ENCODE peak calls at places on chromosome 9, in six cellular contexts. B is left ventricle myocardium inferior, Y is gastrocnemius medialis, N is mesendoderm, J is HCT116, R is sigmoid colon. Z is an unnamed sample. For H3K4me1, the result is how much of the 10 kb centered on the place peaks cover.

GRCh38 chr9:129609486-129610192 is 11.3 kb downstream of the C9orf50 start:
- DNase-seq in B (peak), Y (no peak), N (peak), J (no peak), R (no peak), Z (peak)

GRCh38 chr9:135081731-135082130 is 5.7 kb upstream of the OLFM1 start:
- DNase-seq in B (no peak), Y (no peak), N (no peak), J (no peak), R (peak), Z (no peak)

GRCh38 chr9:135126480-135127187 is 39.2 kb downstream of the OLFM1 start:
- DNase-seq in B (no peak), Y (peak), N (peak), J (peak), R (no peak), Z (no peak)

GRCh38 chr9:79233542-79233941 is 338.2 kb upstream of the TLE4 start:
- DNase-seq in B (no peak), Y (no peak), N (peak), J (peak), R (no peak), Z (no peak)

GRCh38 chr9:133420392-133420827 is 1.8 kb upstream of the ADAMTS13 start:
- DNase-seq in B (no peak), Y (no peak), N (peak), J (no peak), R (no peak), Z (no peak)

GRCh38 chr9:16321461-16322119 is 548.9 kb downstream of the BNC2 start:
- DNase-seq in B (no peak), Y (no peak), N (no peak), J (no peak), R (peak), Z (peak)

GRCh38 chr9:116686693-116687073 is 422 bp upstream of the TRIM32 start:
- DNase-seq in B (no peak), Y (no peak), N (no peak), J (no peak), R (no peak), Z (no peak)

GRCh38 chr9:110025551-110026170 is 182.3 kb downstream of the C9orf152 start:
- DNase-seq in B (no peak), Y (no peak), N (no peak), J (no peak), R (no peak), Z (no peak)

GRCh38 chr9:134057751-134058701 is 9.8 kb downstream of the BRD3 start:
- DNase-seq in B (peak), Y (no peak), N (no peak), J (no peak), R (peak), Z (no peak)

GRCh38 chr9:16704489-16705111 is 165.9 kb downstream of the BNC2 start:
- DNase-seq in B (peak), Y (peak), N (peak), J (no peak), R (peak), Z (peak)

GRCh38 chr9:104090578-104090977 is 3.5 kb upstream of the SMC2 start:
- DNase-seq in B (no peak), Y (no peak), N (no peak), J (no peak), R (no peak), Z (no peak)

GRCh38 chr9:86572904-86573303 is 218.7 kb upstream of the TUT7 start:
- DNase-seq in B (no peak), Y (no peak), N (no peak), J (no peak), R (no peak), Z (no peak)

GRCh38 chr9:70340572-70340971 is 73.9 kb downstream of the KLF9 start:
- DNase-seq in B (no peak), Y (no peak), N (no peak), J (no peak), R (no peak), Z (peak)

GRCh38 chr9:21252727-21253547 is 13.1 kb upstream of the IFNA14 start:
- DNase-seq in B (peak), Y (peak), N (peak), J (peak), R (no peak), Z (peak)

GRCh38 chr9:123318961-123319421 is 37.0 kb upstream of the CRB2 start:
- DNase-seq in B (no peak), Y (no peak), N (peak), J (no peak), R (peak), Z (peak)

GRCh38 chr9:3509926-3510325 is 15.9 kb downstream of the RFX3 start:
- DNase-seq in B (no peak), Y (no peak), N (no peak), J (no peak), R (no peak), Z (no peak)

GRCh38 chr9:3507395-3508077 is 18.3 kb downstream of the RFX3 start:
- DNase-seq in B (no peak), Y (no peak), N (no peak), J (no peak), R (no peak), Z (no peak)

GRCh38 chr9:3508078-3508431 is 17.7 kb downstream of the RFX3 start:
- DNase-seq in B (no peak), Y (no peak), N (no peak), J (no peak), R (no peak), Z (no peak)

GRCh38 chr9:3510796-3511195 is 15.0 kb downstream of the RFX3 start:
- DNase-seq in B (no peak), Y (no peak), N (no peak), J (no peak), R (no peak), Z (no peak)

GRCh38 chr9:3508531-3509374 is 17.0 kb downstream of the RFX3 start:
- DNase-seq in B (no peak), Y (no peak), N (peak), J (no peak), R (no peak), Z (no peak)
- H3K4me3 ChIP-seq in B (no peak), Y (peak), N (no peak), J (no peak), R (no peak), Z (no peak)

DNA sequence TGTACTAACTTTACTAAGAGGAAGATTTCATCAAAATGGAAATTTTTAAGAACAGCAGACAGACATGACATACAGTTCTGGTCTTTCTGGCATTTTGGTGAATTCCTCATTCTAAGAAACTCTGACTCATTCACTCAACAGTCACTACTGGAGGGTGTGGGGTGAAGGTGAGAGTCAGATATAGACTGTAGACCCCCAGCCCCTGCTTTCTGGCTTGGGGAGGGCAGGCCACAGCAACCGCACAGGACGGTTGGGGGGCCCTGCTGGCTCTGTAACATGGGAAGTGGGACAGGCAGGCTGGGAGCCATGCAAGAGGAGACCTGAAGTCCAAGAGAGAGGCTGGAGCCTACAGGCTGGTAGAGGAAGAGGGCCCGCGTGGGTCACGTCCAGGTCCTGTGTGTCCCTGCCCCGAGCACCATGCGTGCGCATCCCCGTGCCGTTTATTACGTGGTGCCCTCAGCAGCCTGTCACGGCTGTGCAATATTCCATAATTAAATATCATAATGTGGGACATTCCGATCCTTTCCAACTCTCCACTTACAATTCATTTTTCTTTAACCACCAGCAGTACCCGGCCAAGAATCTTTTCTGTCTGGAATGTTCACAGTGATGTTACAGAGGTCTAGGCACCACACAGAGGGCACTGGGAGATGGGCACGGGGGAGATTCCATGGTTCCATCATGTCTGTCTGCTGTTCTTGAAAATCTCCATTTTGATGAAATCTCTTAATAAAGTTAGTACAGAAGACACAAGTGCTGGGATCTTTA is 75.6 kb downstream of the SEMA4D start:
- DNase-seq in B (no peak), Y (no peak), N (peak), J (no peak), R (no peak), Z (peak)
- H3K4me1 ChIP-seq in B (under half), Y (under half), N (under half), J (under half), R (under half), Z (under half)

GRCh38 chr9:107487521-107488399 is 1.8 kb downstream of the KLF4 start:
- DNase-seq in B (peak), Y (peak), N (peak), J (no peak), R (peak), Z (peak)
- H3K4me3 ChIP-seq in B (peak), Y (peak), N (peak), J (peak), R (peak), Z (peak)

DNA sequence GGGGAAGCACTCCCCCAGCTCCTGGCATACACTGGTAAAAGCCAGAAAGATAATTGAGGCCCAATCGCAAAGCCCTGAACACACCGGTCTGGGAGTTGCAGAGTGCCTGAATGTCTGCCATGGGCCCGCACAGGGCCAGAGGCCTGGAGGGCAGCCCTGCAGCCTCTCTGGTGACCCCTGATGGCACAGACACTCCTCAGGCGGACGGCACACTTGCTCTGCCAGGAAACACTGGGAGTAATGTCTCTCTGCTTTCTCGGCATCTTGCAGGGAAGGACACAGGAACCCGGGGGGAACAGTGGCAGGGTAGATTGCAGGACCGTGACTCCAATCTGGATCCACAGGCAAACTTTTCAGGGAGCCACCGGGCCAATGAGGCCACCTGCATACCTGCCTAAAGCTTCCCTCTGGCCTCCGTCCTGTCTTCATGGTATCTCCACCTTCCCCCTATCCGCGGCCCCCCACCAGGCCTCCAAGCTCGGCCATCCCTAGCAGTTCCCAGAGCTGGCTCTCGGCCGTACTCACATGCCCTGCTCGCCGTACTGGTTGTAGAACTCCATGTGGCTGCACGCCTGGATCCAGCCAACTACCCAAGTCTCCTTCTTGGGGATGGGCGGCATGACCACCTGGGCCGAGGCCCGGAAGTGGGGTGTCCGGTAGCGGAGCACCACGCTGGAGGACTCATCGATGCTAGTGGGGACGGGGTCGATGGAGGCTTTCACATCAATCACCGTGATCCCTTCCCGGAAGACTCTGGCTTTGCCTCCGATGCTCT is 791 bp downstream of the FAM78A start:
- DNase-seq in B (peak), Y (peak), N (peak), J (no peak), R (no peak), Z (no peak)
- H3K4me1 ChIP-seq in B (half or more), Y (half or more), N (under half), J (under half), R (under half), Z (half or more)

DNA sequence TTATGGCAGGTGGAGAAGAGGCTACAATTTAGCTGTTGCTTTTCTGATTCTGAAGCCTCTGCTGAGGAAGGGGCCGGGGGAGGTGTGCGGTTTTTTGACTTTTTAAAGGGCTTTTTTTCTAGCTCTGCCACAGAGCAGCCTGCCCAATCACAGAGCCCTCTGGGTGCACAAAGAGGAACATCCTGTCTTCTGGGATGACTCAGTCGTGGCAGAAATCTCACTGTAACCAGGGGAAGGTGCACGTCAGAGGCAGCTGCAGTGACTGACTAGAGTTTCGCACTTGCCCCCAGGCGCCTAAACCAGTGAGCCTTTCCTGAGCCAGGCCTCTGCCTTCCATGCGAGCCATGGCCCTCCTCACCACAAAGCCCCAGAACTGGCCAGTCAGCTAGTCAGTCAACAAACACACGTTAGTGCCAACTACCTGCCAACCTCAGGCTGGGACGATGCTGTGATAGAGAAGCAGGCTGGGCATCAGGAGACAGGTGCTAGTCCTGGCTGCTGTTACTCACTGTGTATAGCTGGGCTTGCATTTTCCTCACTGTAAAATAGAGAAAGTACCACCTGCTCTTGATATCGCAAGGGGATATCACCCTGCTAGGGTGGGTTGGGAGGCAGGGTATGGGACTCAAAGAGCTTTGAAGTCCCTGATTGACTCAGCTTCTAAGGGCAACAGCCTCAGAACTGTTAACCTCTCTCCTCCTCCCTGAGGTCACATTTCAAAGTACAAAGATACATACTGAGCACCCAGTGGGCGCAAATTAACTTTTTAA is 2.2 kb downstream of the AKNA start:
- DNase-seq in B (peak), Y (peak), N (peak), J (peak), R (peak), Z (no peak)
- H3K4me3 ChIP-seq in B (peak), Y (peak), N (no peak), J (no peak), R (peak), Z (peak)

GRCh38 chr9:676780-677458 is 164.6 kb upstream of the DMRT1 start:
- DNase-seq in B (no peak), Y (no peak), N (no peak), J (no peak), R (no peak), Z (no peak)
- H3K4me1 ChIP-seq in B (half or more), Y (under half), N (under half), J (under half), R (under half), Z (under half)

GRCh38 chr9:120869360-120869687 is 7.7 kb downstream of the PHF19 start:
- DNase-seq in B (no peak), Y (no peak), N (no peak), J (no peak), R (no peak), Z (no peak)
- H3K4me3 ChIP-seq in B (peak), Y (peak), N (peak), J (no peak), R (peak), Z (peak)

GRCh38 chr9:115032300-115032699 is 85.7 kb downstream of the TNC start:
- DNase-seq in B (no peak), Y (no peak), N (no peak), J (no peak), R (no peak), Z (peak)
- H3K4me1 ChIP-seq in B (under half), Y (under half), N (under half), J (under half), R (under half), Z (under half)

GRCh38 chr9:137195525-137196220 is 4.9 kb downstream of the TPRN start:
- DNase-seq in B (no peak), Y (no peak), N (no peak), J (no peak), R (no peak), Z (no peak)
- H3K4me3 ChIP-seq in B (peak), Y (no peak), N (no peak), J (no peak), R (no peak), Z (no peak)

GRCh38 chr9:37327553-37327952 is 94.9 kb upstream of the GRHPR start:
- DNase-seq in B (no peak), Y (no peak), N (no peak), J (no peak), R (no peak), Z (no peak)
- H3K4me1 ChIP-seq in B (under half), Y (under half), N (under half), J (under half), R (under half), Z (under half)